ENCODE peak calls at places on chromosomes 5 and 9, in four cellular contexts. Z is neural crest cell, V is fibroblast of pulmonary artery, H is spleen. A is an unnamed sample.
A peak's percentile ranks its signal among the peaks of the same experiment; 100 is the strongest.

GRCh38 chr9:5073701-5074100 is 88.6 kb downstream of the JAK2 start:
- DNase-seq in H (no peak), Z (no peak), V (no peak), A (no peak)

GRCh38 chr5:75355236-75355635 is 18.2 kb downstream of the HMGCR start:
- DNase-seq in H (no peak), Z (no peak), V (no peak), A (no peak)

GRCh38 chr5:43802119-43802518 is 199.1 kb downstream of the NNT start:
- DNase-seq in Z (no peak), H (no peak), V (peak; percentile 24), A (no peak)

GRCh38 chr5:123476696-123477095 is 35.3 kb upstream of the CSNK1G3 start:
- DNase-seq in Z (no peak), V (peak; percentile 59), H (no peak), A (no peak)

GRCh38 chr5:143073761-143074160 is 303.6 kb downstream of the ARHGAP26 start:
- DNase-seq in V (no peak), H (no peak), Z (no peak), A (no peak)

GRCh38 chr5:34762321-34762871 is 76.6 kb upstream of the TTC23L start:
- DNase-seq in H (no peak), Z (no peak), V (peak; percentile 88), A (no peak)

GRCh38 chr9:71863652-71864051 is 47.3 kb downstream of the ABHD17B start:
- DNase-seq in H (no peak), V (peak; percentile 39), Z (no peak), A (no peak)

GRCh38 chr5:59620535-59621212 is 272.9 kb downstream of the PDE4D start:
- DNase-seq in H (no peak), V (peak; percentile 17), Z (no peak), A (no peak)

GRCh38 chr5:67051164-67051563 is 145.4 kb downstream of the CD180 start:
- DNase-seq in H (no peak), Z (no peak), V (no peak), A (no peak)

GRCh38 chr5:111829701-111830100 is 72.7 kb upstream of the NREP start:
- DNase-seq in H (no peak), V (peak; percentile 77), Z (no peak), A (no peak)

GRCh38 chr5:169503899-169504298 is 79.7 kb upstream of the SPDL1 start:
- DNase-seq in Z (no peak), V (no peak), H (no peak), A (no peak)

GRCh38 chr9:37295796-37296195 is 126.7 kb upstream of the GRHPR start:
- DNase-seq in H (no peak), Z (no peak), V (no peak), A (no peak)

GRCh38 chr5:120545007-120545406 is 80.9 kb downstream of the PRR16 start:
- DNase-seq in V (no peak), Z (no peak), H (no peak), A (no peak)

GRCh38 chr5:127326438-127326837 is 35.8 kb downstream of the MEGF10 start:
- DNase-seq in H (no peak), V (no peak), Z (no peak), A (no peak)

GRCh38 chr5:109455598-109456096 is 45.9 kb upstream of the PJA2 start:
- DNase-seq in V (peak; percentile 100), Z (no peak), H (no peak), A (no peak)

GRCh38 chr5:56512314-56512996 is 279.3 kb upstream of the ANKRD55 start:
- DNase-seq in V (no peak), H (no peak), Z (no peak), A (no peak)

GRCh38 chr5:117788596-117788995 is 1199.8 kb downstream of the DTWD2 start:
- DNase-seq in H (no peak), Z (no peak), V (peak; percentile 5), A (no peak)

DNA sequence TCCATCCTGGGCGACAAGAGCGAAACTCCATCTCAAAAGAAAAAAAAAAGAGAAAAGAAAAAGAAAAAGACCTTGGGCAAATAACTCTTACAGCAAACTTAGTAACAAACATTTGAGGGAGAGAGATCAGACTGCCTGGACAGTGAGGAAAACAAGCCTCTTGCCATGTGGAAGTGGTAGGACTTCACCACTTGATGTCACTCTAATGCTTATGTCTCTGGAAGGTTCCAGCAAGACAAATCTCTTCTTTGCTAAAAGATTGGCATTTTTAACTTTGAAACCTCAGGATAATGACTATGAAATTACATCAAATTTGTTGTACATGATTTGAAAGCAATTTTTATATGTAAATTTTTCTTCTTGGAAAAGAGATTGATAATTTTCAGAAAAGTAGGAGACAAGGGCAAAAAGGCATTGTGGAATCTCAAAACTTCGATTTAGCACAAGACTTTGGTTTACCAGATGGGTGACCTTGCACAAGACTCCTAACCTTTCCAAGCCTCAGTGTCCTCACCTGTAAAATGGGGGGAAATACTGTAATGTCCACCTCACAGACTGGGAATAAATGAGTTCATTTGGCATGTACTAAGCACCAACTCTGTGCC is 5.4 kb downstream of the ACTL7B start:
- DNase-seq in V (peak; percentile 66), Z (no peak), H (no peak), A (no peak)
- TF ChIP-seq CTCF in V (peak; percentile 58), Z (no peak), H (no peak), A (no peak)

GRCh38 chr9:136664000-136664798 is 1.5 kb downstream of the EGFL7 start:
- DNase-seq in V (no peak), Z (no peak), H (no peak), A (no peak)

GRCh38 chr9:136664799-136665082 is 2.0 kb downstream of the EGFL7 start:
- DNase-seq in H (no peak), V (no peak), Z (no peak), A (no peak)

GRCh38 chr9:136666364-136667216 is 3.9 kb downstream of the EGFL7 start:
- DNase-seq in H (no peak), Z (no peak), V (no peak), A (no peak)

GRCh38 chr9:136665704-136666363 is 3.1 kb downstream of the EGFL7 start:
- DNase-seq in Z (no peak), H (no peak), V (no peak), A (peak; percentile 67)

GRCh38 chr9:136665111-136665703 is 2.5 kb downstream of the EGFL7 start:
- DNase-seq in V (no peak), Z (peak; percentile 49), H (no peak), A (peak; percentile 62)
- TF ChIP-seq CTCF in V (peak; percentile 3), Z (peak; percentile 56), H (no peak), A (peak; percentile 25)

DNA sequence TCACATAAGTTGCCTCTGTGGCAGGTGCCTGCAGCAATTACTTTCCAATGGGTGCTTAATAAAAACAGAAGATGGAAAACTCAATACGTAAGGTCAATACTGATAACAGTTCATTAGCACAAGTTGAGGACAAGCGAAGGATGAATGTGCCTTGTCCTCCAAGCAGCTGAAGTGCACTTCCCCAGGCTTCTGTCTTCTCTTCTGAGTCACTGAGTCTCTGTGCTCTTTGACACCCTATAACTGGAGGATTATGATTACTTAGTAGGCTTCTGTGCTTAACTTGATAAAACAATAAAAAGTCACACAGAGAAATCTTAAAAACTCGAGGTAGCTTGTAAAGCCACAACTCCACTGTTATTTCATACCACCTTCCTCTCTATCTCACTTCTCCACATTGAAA is 216.6 kb upstream of the ADCY2 start:
- DNase-seq in Z (no peak), H (no peak), V (no peak), A (no peak)
- TF ChIP-seq CTCF in Z (no peak), H (no peak), V (no peak), A (no peak)

DNA sequence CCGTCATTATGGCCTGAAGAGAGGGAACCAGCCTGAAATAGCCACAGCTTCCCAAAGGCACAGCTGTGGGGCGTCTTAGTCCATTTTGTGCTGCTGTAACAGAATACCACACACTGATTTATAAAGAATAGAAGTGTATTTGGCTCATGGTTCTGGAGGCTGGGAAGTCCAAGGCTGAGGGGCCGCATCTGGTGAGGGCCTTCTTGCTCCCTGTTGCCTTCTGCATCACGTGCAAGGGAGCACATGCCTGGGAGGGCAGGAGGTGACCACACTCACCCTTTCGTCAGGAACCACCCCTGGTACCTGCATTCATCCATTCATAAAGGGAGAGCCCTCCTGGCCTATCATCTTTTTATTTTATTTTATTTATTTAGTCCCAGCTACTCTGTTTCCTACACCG is 10.4 kb downstream of the PLPP7 start:
- DNase-seq in H (no peak), V (no peak), Z (no peak), A (no peak)
- TF ChIP-seq CTCF in H (no peak), V (no peak), Z (no peak), A (no peak)

A was measured in nephron progenitor cell.